ENCODE peak calls at places on chromosomes 6 and 20, in seven cellular contexts. P is foreskin keratinocyte; L is AG04450; H is CD8-positive, alpha-beta T cell; W is CD4-positive, alpha-beta T cell; J is PC-3; Q is pancreas. A is an unnamed sample.

GRCh38 chr6:157225575-157225995 is 97.7 kb downstream of the TMEM242 start:
- DNase-seq in P (no peak), L (no peak), H (peak), W (no peak), J (no peak), Q (peak), A (no peak)

GRCh38 chr20:52259295-52259694 is 67.7 kb upstream of the ZFP64 start:
- DNase-seq in P (no peak), L (no peak), H (no peak), W (no peak), J (no peak), Q (no peak), A (no peak)

GRCh38 chr6:127518710-127519468 is at the start of gene MTCL3:
- DNase-seq in P (no peak), L (no peak), H (no peak), W (no peak), J (no peak), Q (peak), A (no peak)

GRCh38 chr6:11785449-11785951 is 6.9 kb upstream of the ADTRP start:
- DNase-seq in P (peak), L (no peak), H (no peak), W (no peak), J (peak), Q (no peak), A (no peak)

GRCh38 chr20:20276806-20277530 is 90.9 kb upstream of the INSM1 start:
- DNase-seq in P (no peak), L (no peak), H (no peak), W (no peak), J (no peak), Q (no peak), A (no peak)

GRCh38 chr6:163507965-163508364 is 93.4 kb downstream of the QKI start:
- DNase-seq in P (no peak), L (no peak), H (no peak), W (no peak), J (no peak), Q (no peak), A (no peak)

GRCh38 chr6:155244434-155244833 is 19.4 kb upstream of the CLDN20 start:
- DNase-seq in P (no peak), L (no peak), H (no peak), W (no peak), J (no peak), Q (no peak), A (no peak)

GRCh38 chr6:1312444-1313363 is 806 bp downstream of the FOXQ1 start:
- DNase-seq in P (no peak), L (no peak), H (no peak), W (no peak), J (no peak), Q (peak), A (peak)

GRCh38 chr6:165858571-165858970 is 195.5 kb upstream of the PDE10A start:
- DNase-seq in P (no peak), L (no peak), H (no peak), W (no peak), J (peak), Q (no peak), A (no peak)

GRCh38 chr20:20010639-20011500 is 6.3 kb upstream of the NAA20 start:
- DNase-seq in P (no peak), L (peak), H (no peak), W (no peak), J (peak), Q (no peak), A (no peak)

GRCh38 chr20:20593447-20594170 is 118.8 kb downstream of the RALGAPA2 start:
- DNase-seq in P (peak), L (peak), H (no peak), W (no peak), J (peak), Q (no peak), A (no peak)

GRCh38 chr20:31620246-31620645 is 15.2 kb downstream of the ID1 start:
- DNase-seq in P (no peak), L (no peak), H (no peak), W (no peak), J (peak), Q (no peak), A (no peak)

GRCh38 chr6:3868544-3868943 is 19.4 kb downstream of the FAM50B start:
- DNase-seq in P (no peak), L (no peak), H (peak), W (no peak), J (no peak), Q (no peak), A (no peak)

GRCh38 chr6:126067080-126067479 is 80.7 kb downstream of the TRMT11 start:
- DNase-seq in P (no peak), L (no peak), H (no peak), W (no peak), J (no peak), Q (no peak), A (no peak)

GRCh38 chr6:131042664-131043063 is 20.4 kb downstream of the EPB41L2 start:
- DNase-seq in P (no peak), L (no peak), H (no peak), W (no peak), J (no peak), Q (no peak), A (no peak)

GRCh38 chr6:140566706-140567330 is 1192.4 kb upstream of the CITED2 start:
- DNase-seq in P (no peak), L (no peak), H (no peak), W (no peak), J (peak), Q (no peak), A (no peak)

GRCh38 chr6:84228198-84228543 is 728 bp upstream of the CEP162 start:
- DNase-seq in P (no peak), L (no peak), H (no peak), W (no peak), J (no peak), Q (no peak), A (no peak)
- TF ChIP-seq CTCF in P (no peak), L (no peak), H (no peak), W (peak), J (no peak), Q (no peak), A (no peak)

GRCh38 chr20:25571817-25572216 is 13.5 kb downstream of the NINL start:
- DNase-seq in P (no peak), L (no peak), H (no peak), W (no peak), J (no peak), Q (no peak), A (no peak)

GRCh38 chr20:25571240-25571639 is 14.1 kb downstream of the NINL start:
- DNase-seq in P (no peak), L (no peak), H (no peak), W (no peak), J (no peak), Q (no peak), A (no peak)

GRCh38 chr20:25576783-25577530 is 8.4 kb downstream of the NINL start:
- DNase-seq in P (no peak), L (no peak), H (no peak), W (no peak), J (no peak), Q (no peak), A (no peak)

GRCh38 chr20:25573288-25574251 is 11.8 kb downstream of the NINL start:
- DNase-seq in P (no peak), L (no peak), H (no peak), W (no peak), J (no peak), Q (no peak), A (no peak)

DNA sequence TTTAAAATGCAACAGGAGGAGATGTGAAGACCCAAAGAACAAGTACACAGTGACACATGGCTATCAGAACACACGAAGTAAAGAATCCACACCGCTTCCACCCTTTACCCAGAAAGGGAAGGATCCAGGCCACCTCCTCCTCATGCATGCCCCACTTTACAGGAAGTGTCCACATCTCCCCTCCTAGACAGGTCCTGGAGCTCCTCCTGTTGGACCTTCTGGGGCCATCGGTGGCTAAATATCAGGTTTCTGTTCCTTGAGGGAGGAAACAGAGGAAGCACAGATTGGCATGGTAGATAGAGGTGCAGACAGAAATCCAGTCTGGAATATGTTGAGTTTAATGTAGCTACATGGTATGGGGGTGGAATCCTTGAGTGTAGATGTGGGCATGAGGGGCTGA is 10.9 kb downstream of the NINL start:
- DNase-seq in P (no peak), L (no peak), H (no peak), W (no peak), J (peak), Q (no peak), A (no peak)
- TF ChIP-seq CTCF in P (peak), L (peak), H (no peak), W (no peak), J (peak), Q (no peak), A (no peak)

DNA sequence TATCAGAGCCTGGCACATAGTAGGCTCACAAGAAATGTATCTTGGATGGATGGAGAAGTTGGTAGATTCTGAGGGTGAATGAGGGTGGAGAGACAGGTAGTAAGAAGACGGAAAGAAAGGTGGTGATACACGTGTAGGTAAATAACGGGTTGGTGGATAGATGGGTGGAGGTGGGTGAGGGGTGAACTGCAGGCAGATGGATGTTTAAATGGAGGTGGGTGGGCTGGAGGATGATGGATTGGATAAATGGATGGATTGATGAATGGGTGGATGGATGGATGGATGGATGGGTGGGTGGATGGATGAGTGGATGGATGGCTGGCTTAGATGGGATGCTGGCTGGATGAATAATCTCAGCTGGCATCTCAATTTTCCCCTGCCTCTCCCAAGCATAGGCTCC is 9.9 kb downstream of the CDH22 start:
- DNase-seq in P (no peak), L (no peak), H (no peak), W (no peak), J (no peak), Q (no peak), A (no peak)
- TF ChIP-seq CTCF in P (no peak), L (no peak), H (no peak), W (no peak), J (no peak), Q (no peak), A (no peak)

GRCh38 chr6:37059344-37060194 is 54.1 kb downstream of the FGD2 start:
- DNase-seq in P (peak), L (peak), H (no peak), W (no peak), J (peak), Q (no peak), A (no peak)
- TF ChIP-seq CTCF in P (peak), L (peak), H (no peak), W (no peak), J (peak), Q (no peak), A (no peak)

GRCh38 chr6:83592770-83593394 is 80.5 kb downstream of the PRSS35 start:
- DNase-seq in P (no peak), L (no peak), H (no peak), W (no peak), J (peak), Q (no peak), A (no peak)
- TF ChIP-seq CTCF in P (peak), L (peak), H (no peak), W (peak), J (peak), Q (no peak), A (no peak)